ENCODE peak calls at places on chromosome 6, in five cellular contexts. B is GM23248, D is K562, Z is PC-3, O is HCT116. V is an unnamed sample. For H3K4me1 and H3K79me2, the result is how much of the 10 kb centered on the place peaks cover.

GRCh38 chr6:105179244-105180065 is at the start of gene POPDC3:
- DNase-seq in D (peak), B (peak), Z (peak), O (no peak), V (no peak)

GRCh38 chr6:170083236-170084051 is 207.4 kb downstream of the DLL1 start:
- DNase-seq in B (no peak), O (no peak), Z (no peak), D (no peak), V (no peak)

GRCh38 chr6:3350252-3350826 is 91.6 kb downstream of the PSMG4 start:
- DNase-seq in D (peak), O (no peak), B (no peak), Z (no peak), V (no peak)

GRCh38 chr6:28945360-28945759 is 21.6 kb upstream of the TRIM27 start:
- DNase-seq in Z (no peak), D (no peak), O (no peak), B (no peak), V (no peak)

GRCh38 chr6:1995521-1996110 is 249.8 kb downstream of the GMDS start:
- DNase-seq in O (peak), D (peak), Z (no peak), B (peak), V (no peak)

GRCh38 chr6:81895511-81896185 is 143.2 kb upstream of the TENT5A start:
- DNase-seq in D (no peak), O (no peak), Z (peak), B (peak), V (no peak)

GRCh38 chr6:42352856-42353564 is 98.7 kb downstream of the TRERF1 start:
- DNase-seq in D (no peak), O (peak), Z (peak), B (peak), V (no peak)

GRCh38 chr6:33908025-33908424 is 104.2 kb upstream of the MLN start:
- DNase-seq in O (no peak), B (no peak), D (no peak), Z (no peak), V (no peak)

GRCh38 chr6:96075826-96076225 is 60.1 kb downstream of the FUT9 start:
- DNase-seq in Z (peak), D (no peak), O (no peak), B (no peak), V (no peak)

GRCh38 chr6:34425132-34425497 is 754 bp downstream of the RPS10 start:
- DNase-seq in D (no peak), Z (no peak), B (peak), O (no peak), V (no peak)

GRCh38 chr6:71886184-71887005 is at the start of gene RIMS1:
- DNase-seq in B (peak), O (no peak), Z (no peak), D (no peak), V (no peak)

GRCh38 chr6:41574002-41574401 is 27.8 kb downstream of the FOXP4 start:
- DNase-seq in O (no peak), Z (no peak), B (no peak), D (no peak), V (no peak)

GRCh38 chr6:20943036-20943627 is 408.9 kb downstream of the CDKAL1 start:
- DNase-seq in D (peak), O (no peak), Z (no peak), B (no peak), V (no peak)

GRCh38 chr6:31730631-31731086 is 1.6 kb upstream of the DDAH2 start:
- DNase-seq in Z (no peak), O (no peak), B (no peak), D (peak), V (no peak)

GRCh38 chr6:37011656-37012378 is 6.4 kb downstream of the FGD2 start:
- DNase-seq in O (no peak), Z (no peak), D (no peak), B (peak), V (no peak)

GRCh38 chr6:15515660-15516375 is 147.0 kb downstream of the DTNBP1 start:
- DNase-seq in Z (no peak), B (no peak), O (no peak), D (no peak), V (no peak)

GRCh38 chr6:15516378-15516777 is 146.4 kb downstream of the DTNBP1 start:
- DNase-seq in Z (no peak), B (no peak), D (no peak), O (no peak), V (no peak)

GRCh38 chr6:15518057-15518456 is 144.8 kb downstream of the DTNBP1 start:
- DNase-seq in O (no peak), B (no peak), D (no peak), Z (no peak), V (no peak)

GRCh38 chr6:15517600-15517999 is 145.2 kb downstream of the DTNBP1 start:
- DNase-seq in O (no peak), D (no peak), Z (no peak), B (no peak), V (no peak)

DNA sequence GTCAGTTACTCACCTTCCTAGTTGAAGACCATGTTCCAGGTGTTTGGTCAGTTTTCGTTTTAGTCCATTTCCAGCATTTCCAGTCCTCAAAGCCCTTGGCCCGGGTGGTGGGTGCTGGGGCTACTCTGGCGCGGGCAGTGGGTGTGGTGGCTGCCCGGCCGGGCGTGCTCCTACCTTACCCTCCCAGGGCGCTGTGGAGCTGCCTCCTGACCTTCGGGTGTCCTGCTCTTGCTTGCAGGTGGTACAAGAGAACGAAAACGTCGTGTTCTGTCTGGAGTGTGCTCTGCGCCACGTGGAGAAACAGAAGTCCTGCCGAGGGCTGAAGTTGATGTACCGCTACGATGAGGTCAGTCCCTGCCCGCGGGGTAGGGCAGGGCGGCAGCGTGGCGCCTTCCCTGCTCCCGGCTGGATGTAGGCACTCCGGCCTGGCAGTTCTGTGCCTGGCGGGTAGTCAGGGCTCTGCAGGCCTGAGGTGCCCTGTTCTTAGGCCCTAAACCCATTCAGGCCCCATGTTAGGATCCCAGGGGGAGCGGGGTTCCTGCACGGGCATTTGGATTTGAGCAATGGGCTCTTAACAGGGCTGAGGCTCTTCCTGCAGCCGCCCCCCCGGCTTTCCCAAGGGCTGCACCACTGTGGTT is 145.8 kb downstream of the DTNBP1 start:
- DNase-seq in D (no peak), Z (no peak), O (no peak), B (no peak), V (no peak)
- H3K4me1 ChIP-seq in D (under half), Z (under half), O (under half), B (under half), V (under half)

GRCh38 chr6:137824502-137824879 is 42.6 kb upstream of the TNFAIP3 start:
- DNase-seq in B (no peak), Z (no peak), O (no peak), D (no peak), V (no peak)
- H3K79me2 ChIP-seq in B (under half), Z (under half), O (under half), D (under half), V (under half)

GRCh38 chr6:5059036-5059896 is 25.9 kb upstream of the PPP1R3G start:
- DNase-seq in Z (no peak), O (no peak), B (no peak), D (no peak), V (no peak)
- H3K4me1 ChIP-seq in Z (under half), O (under half), B (under half), D (under half), V (under half)

DNA sequence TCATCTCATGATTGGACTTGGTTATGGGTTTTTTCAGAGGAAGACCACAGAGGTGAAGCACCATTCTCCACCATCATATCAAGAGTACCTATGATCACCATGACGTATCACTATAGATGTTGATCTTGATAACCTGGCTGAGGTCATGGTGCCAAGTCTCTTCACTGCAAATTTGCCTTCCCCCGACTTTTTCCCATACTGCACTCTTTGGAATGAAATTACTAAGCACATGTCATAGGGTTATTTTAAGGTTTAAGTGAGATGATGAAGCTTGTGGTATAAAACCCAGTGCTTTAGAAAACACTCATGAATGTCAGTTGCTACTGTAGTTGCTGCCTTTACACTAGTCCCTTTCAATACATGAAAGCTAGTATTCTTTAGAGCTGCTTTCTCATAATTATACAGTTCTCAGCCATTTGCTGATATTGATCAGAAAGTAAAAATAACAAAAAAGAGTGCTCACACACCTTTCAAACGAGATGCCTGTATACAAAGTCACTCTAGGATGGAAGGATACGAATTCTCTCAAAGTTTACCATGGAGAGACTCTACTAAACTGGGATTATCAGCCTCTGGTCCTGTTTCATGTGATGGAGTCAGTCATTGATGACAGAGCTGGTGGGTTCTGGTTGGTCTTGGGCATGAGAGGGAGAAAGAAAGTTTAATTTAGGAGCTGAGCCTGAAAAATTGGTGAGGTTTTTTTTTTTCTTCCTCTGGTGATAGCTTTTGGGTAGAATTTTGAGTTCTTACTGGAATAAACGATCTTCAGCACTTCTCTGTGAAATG is 228.1 kb downstream of the PRL start:
- DNase-seq in D (no peak), B (no peak), O (no peak), Z (no peak), V (no peak)
- H3K79me2 ChIP-seq in D (under half), B (under half), O (under half), Z (under half), V (under half)

DNA sequence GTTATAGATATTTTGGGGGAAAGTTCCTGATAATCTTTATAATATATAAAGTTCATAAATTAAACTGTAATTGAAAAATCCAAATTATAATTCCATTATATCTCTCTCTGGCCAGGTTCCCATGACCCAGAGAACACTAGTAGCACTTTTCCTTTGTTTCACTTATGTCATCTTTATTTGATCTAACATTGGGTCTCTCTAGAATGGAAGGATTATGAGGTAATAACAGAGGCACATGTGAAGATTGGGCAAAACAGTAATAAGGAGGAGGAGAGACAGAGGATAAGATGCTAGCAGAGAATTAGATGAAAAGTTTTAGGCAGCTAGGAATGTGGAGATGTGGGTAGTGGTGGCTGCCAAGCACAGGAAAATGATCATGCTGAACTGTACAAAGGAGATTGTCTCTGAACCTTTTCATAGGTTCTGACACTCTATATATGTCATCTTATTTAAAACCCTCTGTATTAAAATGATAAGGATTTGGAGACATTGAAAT is 3.3 kb downstream of the TAB2 start:
- DNase-seq in D (no peak), B (peak), O (no peak), Z (peak), V (no peak)
- H3K4me1 ChIP-seq in D (under half), B (under half), O (under half), Z (under half), V (half or more)

GRCh38 chr6:90003941-90004340 is 109.7 kb downstream of the GJA10 start:
- DNase-seq in D (no peak), Z (no peak), O (no peak), B (peak), V (no peak)

GRCh38 chr6:90005048-90005827 is 111.0 kb downstream of the GJA10 start:
- DNase-seq in D (no peak), B (no peak), Z (no peak), O (no peak), V (no peak)

GRCh38 chr6:90008908-90009501 is 114.7 kb downstream of the GJA10 start:
- DNase-seq in B (peak), Z (peak), D (no peak), O (no peak), V (no peak)

GRCh38 chr6:90004511-90004910 is 110.2 kb downstream of the GJA10 start:
- DNase-seq in D (no peak), Z (no peak), O (no peak), B (no peak), V (no peak)

DNA sequence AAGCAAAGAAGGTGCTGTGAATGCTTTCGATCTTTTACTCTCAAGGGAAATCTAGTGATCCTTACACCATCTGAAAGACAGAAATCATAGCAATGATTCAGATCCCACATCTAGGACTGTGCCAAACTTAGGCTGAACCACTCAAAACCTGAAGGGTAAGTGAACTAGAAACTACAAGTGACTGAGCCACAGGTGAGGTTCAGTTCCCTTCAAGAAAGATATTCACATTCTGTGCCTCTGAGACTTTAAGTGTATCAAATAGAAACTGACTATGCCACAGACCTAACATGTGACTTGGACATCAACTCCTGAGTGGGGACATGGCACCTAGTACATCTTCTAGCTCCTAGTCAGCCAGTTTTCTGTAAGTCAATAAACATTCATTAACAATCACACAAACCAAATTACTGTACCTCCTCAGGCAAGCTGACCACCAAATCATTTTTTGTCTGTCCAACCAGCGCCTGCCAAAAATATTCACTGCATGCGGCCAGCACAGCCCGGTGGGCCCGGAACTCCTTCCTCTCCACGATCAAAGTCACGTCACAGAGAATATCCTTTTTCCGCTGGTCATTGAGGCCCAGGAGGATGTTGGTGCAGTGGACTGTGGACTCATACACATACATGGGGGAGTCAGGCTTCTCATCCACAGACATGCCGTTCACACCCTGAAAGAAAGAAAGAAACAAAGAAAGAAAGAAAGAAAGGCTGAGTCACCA is 114.1 kb downstream of the GJA10 start:
- DNase-seq in D (no peak), Z (no peak), B (no peak), O (no peak), V (no peak)
- H3K79me2 ChIP-seq in D (under half), Z (under half), B (under half), O (under half), V (under half)

GRCh38 chr6:151375833-151376232 is 15.5 kb downstream of the ZBTB2 start:
- DNase-seq in Z (no peak), B (no peak), D (no peak), O (no peak), V (no peak)
- H3K4me1 ChIP-seq in Z (under half), B (under half), D (under half), O (under half), V (under half)